ENCODE peak calls at places on chromosome 6, in eight cellular contexts. One of them, this sample, is unnamed.

GRCh38 chr6:88734544-88734943 is 228.9 kb downstream of the RNGTT start:
- DNase-seq in fibroblast of lung: no peak
- DNase-seq in hepatocyte: no peak
- DNase-seq in astrocyte of the spinal cord: no peak
- DNase-seq in fibroblast of pulmonary artery: no peak
- DNase-seq in heart left ventricle: no peak
- DNase-seq in lower leg skin: no peak
- DNase-seq in CD4-positive, alpha-beta T cell: no peak
- DNase-seq in this sample: no peak

GRCh38 chr6:170160031-170160627 is 130.7 kb downstream of the DLL1 start:
- DNase-seq in fibroblast of lung: no peak
- DNase-seq in lower leg skin: no peak
- DNase-seq in heart left ventricle: no peak
- DNase-seq in astrocyte of the spinal cord: no peak
- DNase-seq in CD4-positive, alpha-beta T cell: peak; percentile 20
- DNase-seq in fibroblast of pulmonary artery: no peak
- DNase-seq in hepatocyte: no peak
- DNase-seq in this sample: no peak

GRCh38 chr6:2412731-2413130 is 167.3 kb upstream of the GMDS start:
- DNase-seq in CD4-positive, alpha-beta T cell: no peak
- DNase-seq in fibroblast of pulmonary artery: peak; percentile 31
- DNase-seq in fibroblast of lung: peak; percentile 84
- DNase-seq in hepatocyte: no peak
- DNase-seq in lower leg skin: no peak
- DNase-seq in heart left ventricle: no peak
- DNase-seq in astrocyte of the spinal cord: peak; percentile 78
- DNase-seq in this sample: no peak

GRCh38 chr6:133646021-133646682 is 242.8 kb upstream of the TCF21 start:
- DNase-seq in fibroblast of lung: peak; percentile 86
- DNase-seq in lower leg skin: no peak
- DNase-seq in fibroblast of pulmonary artery: peak; percentile 71
- DNase-seq in astrocyte of the spinal cord: peak; percentile 63
- DNase-seq in heart left ventricle: no peak
- DNase-seq in CD4-positive, alpha-beta T cell: no peak
- DNase-seq in hepatocyte: no peak
- DNase-seq in this sample: no peak

GRCh38 chr6:62775427-62776022 is 435.7 kb upstream of the FKBP1C start:
- DNase-seq in lower leg skin: no peak
- DNase-seq in fibroblast of lung: no peak
- DNase-seq in CD4-positive, alpha-beta T cell: no peak
- DNase-seq in hepatocyte: peak; percentile 51
- DNase-seq in fibroblast of pulmonary artery: peak; percentile 0
- DNase-seq in heart left ventricle: no peak
- DNase-seq in astrocyte of the spinal cord: no peak
- DNase-seq in this sample: peak; percentile 34

GRCh38 chr6:113169484-113169883 is 687.7 kb upstream of the MARCKS start:
- DNase-seq in lower leg skin: no peak
- DNase-seq in CD4-positive, alpha-beta T cell: no peak
- DNase-seq in fibroblast of lung: peak; percentile 67
- DNase-seq in hepatocyte: no peak
- DNase-seq in heart left ventricle: no peak
- DNase-seq in astrocyte of the spinal cord: peak; percentile 36
- DNase-seq in fibroblast of pulmonary artery: no peak
- DNase-seq in this sample: no peak

GRCh38 chr6:34560366-34561226 is 4.5 kb upstream of the SPDEF start:
- DNase-seq in CD4-positive, alpha-beta T cell: no peak
- DNase-seq in astrocyte of the spinal cord: no peak
- DNase-seq in fibroblast of lung: peak; percentile 68
- DNase-seq in fibroblast of pulmonary artery: peak; percentile 35
- DNase-seq in lower leg skin: no peak
- DNase-seq in hepatocyte: peak; percentile 65
- DNase-seq in heart left ventricle: peak; percentile 61
- DNase-seq in this sample: no peak

GRCh38 chr6:154476494-154476893 is 34.0 kb downstream of the CNKSR3 start:
- DNase-seq in hepatocyte: no peak
- DNase-seq in fibroblast of pulmonary artery: no peak
- DNase-seq in astrocyte of the spinal cord: no peak
- DNase-seq in heart left ventricle: no peak
- DNase-seq in lower leg skin: no peak
- DNase-seq in fibroblast of lung: no peak
- DNase-seq in CD4-positive, alpha-beta T cell: no peak
- DNase-seq in this sample: no peak

GRCh38 chr6:15435468-15435867 is 189.6 kb downstream of the JARID2 start:
- DNase-seq in CD4-positive, alpha-beta T cell: no peak
- DNase-seq in astrocyte of the spinal cord: no peak
- DNase-seq in hepatocyte: no peak
- DNase-seq in fibroblast of pulmonary artery: no peak
- DNase-seq in heart left ventricle: no peak
- DNase-seq in fibroblast of lung: no peak
- DNase-seq in lower leg skin: no peak
- DNase-seq in this sample: no peak

GRCh38 chr6:22357724-22358189 is 60.9 kb upstream of the PRL start:
- DNase-seq in astrocyte of the spinal cord: no peak
- DNase-seq in heart left ventricle: no peak
- DNase-seq in fibroblast of pulmonary artery: no peak
- DNase-seq in lower leg skin: no peak
- DNase-seq in CD4-positive, alpha-beta T cell: no peak
- DNase-seq in hepatocyte: no peak
- DNase-seq in fibroblast of lung: no peak
- DNase-seq in this sample: no peak

GRCh38 chr6:41687501-41688175 is 47.8 kb downstream of the TFEB start:
- DNase-seq in fibroblast of pulmonary artery: no peak
- DNase-seq in fibroblast of lung: no peak
- DNase-seq in lower leg skin: no peak
- DNase-seq in CD4-positive, alpha-beta T cell: no peak
- DNase-seq in hepatocyte: peak; percentile 35
- DNase-seq in astrocyte of the spinal cord: no peak
- DNase-seq in heart left ventricle: no peak
- DNase-seq in this sample: no peak

GRCh38 chr6:27091661-27092315 is 155.7 kb upstream of the PRSS16 start:
- DNase-seq in CD4-positive, alpha-beta T cell: no peak
- DNase-seq in lower leg skin: no peak
- DNase-seq in fibroblast of pulmonary artery: peak; percentile 88
- DNase-seq in fibroblast of lung: peak; percentile 96
- DNase-seq in heart left ventricle: no peak
- DNase-seq in astrocyte of the spinal cord: peak; percentile 89
- DNase-seq in hepatocyte: peak; percentile 64
- DNase-seq in this sample: peak; percentile 70

GRCh38 chr6:142045380-142046270 is 87.1 kb upstream of the GJE1 start:
- DNase-seq in lower leg skin: no peak
- DNase-seq in astrocyte of the spinal cord: peak; percentile 44
- DNase-seq in heart left ventricle: no peak
- DNase-seq in fibroblast of pulmonary artery: peak; percentile 72
- DNase-seq in hepatocyte: no peak
- DNase-seq in fibroblast of lung: peak; percentile 16
- DNase-seq in CD4-positive, alpha-beta T cell: no peak
- DNase-seq in this sample: no peak

GRCh38 chr6:113381957-113382356 is 475.2 kb upstream of the MARCKS start:
- DNase-seq in fibroblast of lung: peak; percentile 84
- DNase-seq in CD4-positive, alpha-beta T cell: no peak
- DNase-seq in astrocyte of the spinal cord: peak; percentile 79
- DNase-seq in heart left ventricle: no peak
- DNase-seq in hepatocyte: no peak
- DNase-seq in fibroblast of pulmonary artery: peak; percentile 86
- DNase-seq in lower leg skin: peak; percentile 32
- DNase-seq in this sample: peak; percentile 71

GRCh38 chr6:71139249-71139648 is 149.4 kb upstream of the OGFRL1 start:
- DNase-seq in lower leg skin: no peak
- DNase-seq in heart left ventricle: no peak
- DNase-seq in hepatocyte: no peak
- DNase-seq in astrocyte of the spinal cord: peak; percentile 73
- DNase-seq in fibroblast of pulmonary artery: peak; percentile 19
- DNase-seq in fibroblast of lung: peak; percentile 76
- DNase-seq in CD4-positive, alpha-beta T cell: no peak
- DNase-seq in this sample: no peak

GRCh38 chr6:34462561-34462971 is 3.3 kb upstream of the PACSIN1 start:
- DNase-seq in lower leg skin: no peak
- DNase-seq in hepatocyte: peak; percentile 34
- DNase-seq in fibroblast of pulmonary artery: peak; percentile 9
- DNase-seq in CD4-positive, alpha-beta T cell: no peak
- DNase-seq in fibroblast of lung: no peak
- DNase-seq in heart left ventricle: peak; percentile 79
- DNase-seq in astrocyte of the spinal cord: no peak
- DNase-seq in this sample: peak; percentile 18

GRCh38 chr6:163329991-163330390 is 84.5 kb upstream of the QKI start:
- DNase-seq in fibroblast of pulmonary artery: no peak
- DNase-seq in heart left ventricle: no peak
- DNase-seq in lower leg skin: no peak
- DNase-seq in fibroblast of lung: peak; percentile 50
- DNase-seq in hepatocyte: no peak
- DNase-seq in astrocyte of the spinal cord: peak; percentile 56
- DNase-seq in CD4-positive, alpha-beta T cell: no peak
- DNase-seq in this sample: no peak

GRCh38 chr6:141260627-141261015 is 872.1 kb upstream of the GJE1 start:
- DNase-seq in fibroblast of lung: no peak
- DNase-seq in lower leg skin: no peak
- DNase-seq in hepatocyte: peak; percentile 4
- DNase-seq in astrocyte of the spinal cord: no peak
- DNase-seq in CD4-positive, alpha-beta T cell: no peak
- DNase-seq in heart left ventricle: no peak
- DNase-seq in fibroblast of pulmonary artery: no peak
- DNase-seq in this sample: no peak

GRCh38 chr6:64293298-64293697 is 657.7 kb downstream of the PHF3 start:
- DNase-seq in fibroblast of lung: peak; percentile 1
- DNase-seq in astrocyte of the spinal cord: peak; percentile 6
- DNase-seq in fibroblast of pulmonary artery: peak; percentile 27
- DNase-seq in lower leg skin: no peak
- DNase-seq in hepatocyte: no peak
- DNase-seq in CD4-positive, alpha-beta T cell: no peak
- DNase-seq in heart left ventricle: no peak
- DNase-seq in this sample: no peak

GRCh38 chr6:140105857-140106256 is 731.4 kb upstream of the CITED2 start:
- DNase-seq in hepatocyte: peak; percentile 43
- DNase-seq in lower leg skin: no peak
- DNase-seq in fibroblast of pulmonary artery: peak; percentile 30
- DNase-seq in fibroblast of lung: peak; percentile 2
- DNase-seq in heart left ventricle: no peak
- DNase-seq in astrocyte of the spinal cord: peak; percentile 27
- DNase-seq in CD4-positive, alpha-beta T cell: no peak
- DNase-seq in this sample: no peak
- TF ChIP-seq CTCF in hepatocyte: peak; percentile 27
- TF ChIP-seq CTCF in lower leg skin: no peak
- TF ChIP-seq CTCF in fibroblast of pulmonary artery: peak; percentile 32
- TF ChIP-seq CTCF in fibroblast of lung: no peak
- TF ChIP-seq CTCF in heart left ventricle: no peak
- TF ChIP-seq CTCF in astrocyte of the spinal cord: peak; percentile 29
- TF ChIP-seq CTCF in CD4-positive, alpha-beta T cell: no peak
- TF ChIP-seq CTCF in this sample: no peak

DNA sequence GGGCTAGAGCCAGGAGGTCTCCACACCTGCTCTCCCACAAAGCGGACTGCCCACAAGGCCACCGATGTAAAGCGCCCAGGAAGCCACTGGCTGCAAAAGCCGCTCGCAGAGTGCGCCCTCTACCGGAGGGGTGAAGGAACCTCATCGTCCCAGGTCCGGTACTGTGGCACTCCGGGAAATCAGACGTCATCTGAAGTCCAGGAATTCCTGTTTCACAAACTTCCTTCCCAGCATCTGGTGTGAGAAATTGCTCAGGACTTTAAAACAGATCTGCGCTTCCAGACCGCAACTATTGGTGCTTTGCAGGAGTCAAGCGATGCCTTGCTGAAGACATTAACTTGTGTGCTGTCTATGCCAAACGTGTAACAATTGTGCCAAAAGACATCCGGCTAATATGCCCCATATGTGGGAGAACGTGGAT is 115.1 kb upstream of the ARID1B start:
- DNase-seq in fibroblast of lung: no peak
- DNase-seq in fibroblast of pulmonary artery: no peak
- DNase-seq in astrocyte of the spinal cord: no peak
- DNase-seq in heart left ventricle: no peak
- DNase-seq in hepatocyte: peak; percentile 91
- DNase-seq in CD4-positive, alpha-beta T cell: no peak
- DNase-seq in lower leg skin: no peak
- DNase-seq in this sample: peak; percentile 41
- TF ChIP-seq CTCF in fibroblast of lung: peak; percentile 43
- TF ChIP-seq CTCF in fibroblast of pulmonary artery: peak; percentile 16
- TF ChIP-seq CTCF in astrocyte of the spinal cord: peak; percentile 22
- TF ChIP-seq CTCF in heart left ventricle: peak; percentile 19
- TF ChIP-seq CTCF in hepatocyte: peak; percentile 98
- TF ChIP-seq CTCF in CD4-positive, alpha-beta T cell: no peak
- TF ChIP-seq CTCF in lower leg skin: no peak
- TF ChIP-seq CTCF in this sample: peak; percentile 82

GRCh38 chr6:160160929-160161646 is 39.5 kb downstream of the SLC22A1 start:
- DNase-seq in fibroblast of pulmonary artery: no peak
- DNase-seq in heart left ventricle: no peak
- DNase-seq in fibroblast of lung: no peak
- DNase-seq in CD4-positive, alpha-beta T cell: no peak
- DNase-seq in lower leg skin: no peak
- DNase-seq in hepatocyte: no peak
- DNase-seq in astrocyte of the spinal cord: no peak
- DNase-seq in this sample: no peak

GRCh38 chr6:160161647-160161986 is 40.0 kb downstream of the SLC22A1 start:
- DNase-seq in lower leg skin: no peak
- DNase-seq in heart left ventricle: no peak
- DNase-seq in astrocyte of the spinal cord: no peak
- DNase-seq in CD4-positive, alpha-beta T cell: no peak
- DNase-seq in fibroblast of pulmonary artery: no peak
- DNase-seq in hepatocyte: no peak
- DNase-seq in fibroblast of lung: no peak
- DNase-seq in this sample: no peak

GRCh38 chr6:160162167-160162566 is 40.6 kb downstream of the SLC22A1 start:
- DNase-seq in lower leg skin: no peak
- DNase-seq in fibroblast of lung: no peak
- DNase-seq in astrocyte of the spinal cord: no peak
- DNase-seq in CD4-positive, alpha-beta T cell: no peak
- DNase-seq in hepatocyte: no peak
- DNase-seq in fibroblast of pulmonary artery: no peak
- DNase-seq in heart left ventricle: no peak
- DNase-seq in this sample: no peak

GRCh38 chr6:160163425-160163824 is 41.8 kb downstream of the SLC22A1 start:
- DNase-seq in heart left ventricle: no peak
- DNase-seq in hepatocyte: no peak
- DNase-seq in CD4-positive, alpha-beta T cell: no peak
- DNase-seq in astrocyte of the spinal cord: no peak
- DNase-seq in fibroblast of lung: no peak
- DNase-seq in fibroblast of pulmonary artery: no peak
- DNase-seq in lower leg skin: no peak
- DNase-seq in this sample: no peak

DNA sequence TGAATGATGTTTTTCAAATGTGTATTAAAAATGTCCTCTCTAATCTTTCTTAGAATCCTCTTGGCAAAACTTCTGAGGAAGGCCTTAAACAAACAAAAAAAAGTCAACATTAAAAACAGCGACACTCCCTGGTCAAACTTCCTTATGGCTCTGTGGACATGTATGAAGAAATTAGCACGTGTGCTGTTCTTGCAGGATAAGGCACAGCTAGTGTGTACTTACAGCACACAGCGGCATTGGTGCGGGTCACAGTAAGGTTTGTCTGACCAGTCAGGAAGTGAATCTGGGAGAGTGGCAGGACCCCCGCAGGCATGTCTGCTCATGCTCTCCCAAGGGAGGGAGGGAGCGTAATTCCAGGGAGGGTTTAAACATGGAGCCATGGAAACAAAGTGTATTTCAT is 38.8 kb downstream of the SLC22A1 start:
- DNase-seq in CD4-positive, alpha-beta T cell: no peak
- DNase-seq in hepatocyte: peak; percentile 58
- DNase-seq in lower leg skin: no peak
- DNase-seq in heart left ventricle: no peak
- DNase-seq in astrocyte of the spinal cord: peak; percentile 29
- DNase-seq in fibroblast of pulmonary artery: no peak
- DNase-seq in fibroblast of lung: no peak
- DNase-seq in this sample: peak; percentile 86
- TF ChIP-seq CTCF in CD4-positive, alpha-beta T cell: no peak
- TF ChIP-seq CTCF in hepatocyte: peak; percentile 31
- TF ChIP-seq CTCF in lower leg skin: no peak
- TF ChIP-seq CTCF in heart left ventricle: no peak
- TF ChIP-seq CTCF in astrocyte of the spinal cord: peak; percentile 21
- TF ChIP-seq CTCF in fibroblast of pulmonary artery: no peak
- TF ChIP-seq CTCF in fibroblast of lung: no peak
- TF ChIP-seq CTCF in this sample: peak; percentile 46

GRCh38 chr6:36594029-36594815 is at the start of gene SRSF3:
- DNase-seq in fibroblast of lung: peak; percentile 97
- DNase-seq in hepatocyte: peak; percentile 99
- DNase-seq in CD4-positive, alpha-beta T cell: peak; percentile 89
- DNase-seq in fibroblast of pulmonary artery: peak; percentile 99
- DNase-seq in astrocyte of the spinal cord: peak; percentile 99
- DNase-seq in lower leg skin: peak; percentile 97
- DNase-seq in heart left ventricle: peak; percentile 98
- DNase-seq in this sample: peak; percentile 93
- TF ChIP-seq CTCF in fibroblast of lung: peak; percentile 12
- TF ChIP-seq CTCF in hepatocyte: peak; percentile 36
- TF ChIP-seq CTCF in CD4-positive, alpha-beta T cell: peak; percentile 52
- TF ChIP-seq CTCF in fibroblast of pulmonary artery: peak; percentile 43
- TF ChIP-seq CTCF in astrocyte of the spinal cord: peak; percentile 36
- TF ChIP-seq CTCF in lower leg skin: no peak
- TF ChIP-seq CTCF in heart left ventricle: peak; percentile 53
- TF ChIP-seq CTCF in this sample: peak; percentile 39

This sample was measured in LNCaP clone FGC.